ENCODE peak calls at places on chromosomes 11 and 22, in seven cellular contexts. N is endothelial cell of umbilical vein, F is heart left ventricle, A is A549, L is body of pancreas, J is prostate gland, G is HCT116. K is an unnamed sample.

GRCh38 chr22:41557401-41558240 is 3.2 kb upstream of the CSDC2 start:
- DNase-seq in A (no peak), J (no peak), G (no peak), F (peak), N (peak), L (peak), K (peak)

GRCh38 chr11:68798221-68798813 is 43.4 kb downstream of the CPT1A start:
- DNase-seq in G (no peak), A (no peak), F (no peak), N (peak), J (no peak), L (no peak), K (no peak)

GRCh38 chr11:96964661-96965060 is 574.8 kb downstream of the JRKL start:
- DNase-seq in J (no peak), N (no peak), G (no peak), L (no peak), F (no peak), A (peak), K (no peak)

GRCh38 chr22:17918840-17919239 is 105.5 kb downstream of the MICAL3 start:
- DNase-seq in G (no peak), N (no peak), J (no peak), F (no peak), A (no peak), L (no peak), K (no peak)

GRCh38 chr11:95829580-95830259 is 39.4 kb downstream of the CEP57 start:
- DNase-seq in A (no peak), F (no peak), G (no peak), L (no peak), N (no peak), J (no peak), K (no peak)

GRCh38 chr11:28743101-28743550 is 634.9 kb downstream of the METTL15 start:
- DNase-seq in L (no peak), G (no peak), F (no peak), J (no peak), N (peak), A (peak), K (no peak)

GRCh38 chr22:43554694-43555365 is 143.0 kb downstream of the MPPED1 start:
- DNase-seq in F (no peak), G (no peak), L (no peak), N (no peak), J (no peak), A (no peak), K (no peak)

GRCh38 chr11:76380161-76380976 is 563 bp downstream of the THAP12 start:
- DNase-seq in N (peak), A (peak), F (peak), J (peak), G (no peak), L (no peak), K (no peak)

GRCh38 chr11:68440254-68440653 is 20.3 kb upstream of the PPP6R3 start:
- DNase-seq in A (no peak), J (no peak), L (no peak), N (no peak), F (no peak), G (no peak), K (no peak)

GRCh38 chr11:100892886-100893285 is 205.8 kb downstream of the ARHGAP42 start:
- DNase-seq in L (no peak), F (no peak), J (no peak), A (no peak), G (no peak), N (no peak), K (no peak)

GRCh38 chr22:30884211-30885000 is 84.2 kb downstream of the MORC2 start:
- DNase-seq in N (no peak), L (no peak), F (no peak), G (no peak), A (no peak), J (no peak), K (no peak)

GRCh38 chr22:20176421-20177060 is 25.7 kb upstream of the CCDC188 start:
- DNase-seq in F (no peak), J (no peak), N (no peak), A (no peak), L (no peak), G (no peak), K (no peak)

GRCh38 chr11:20790622-20791021 is 121.2 kb downstream of the NELL1 start:
- DNase-seq in A (no peak), F (no peak), J (no peak), N (no peak), G (no peak), L (no peak), K (no peak)

GRCh38 chr22:20783844-20784723 is 10.2 kb downstream of the SERPIND1 start:
- DNase-seq in L (peak), N (peak), F (no peak), A (peak), J (peak), G (peak), K (no peak)

GRCh38 chr11:94729352-94729751 is 38.8 kb upstream of the AMOTL1 start:
- DNase-seq in G (no peak), L (no peak), A (no peak), J (no peak), N (no peak), F (no peak), K (no peak)
- H3K27ac ChIP-seq in G (no peak), L (no peak), A (no peak), J (no peak), N (no peak), F (no peak), K (no peak)

GRCh38 chr11:117458275-117459120 is 130.8 kb downstream of the CEP164 start:
- DNase-seq in G (no peak), N (no peak), J (no peak), L (no peak), A (no peak), F (no peak), K (no peak)
- TF ChIP-seq POLR2A in G (no peak), N (no peak), J (no peak), L (no peak), A (no peak), F (no peak), K (no peak)

GRCh38 chr22:27754247-27754887 is 47.2 kb downstream of the MN1 start:
- DNase-seq in J (peak), A (no peak), N (no peak), F (no peak), L (no peak), G (no peak), K (no peak)
- H3K27ac ChIP-seq in J (no peak), A (no peak), N (no peak), F (no peak), L (no peak), G (no peak), K (no peak)

DNA sequence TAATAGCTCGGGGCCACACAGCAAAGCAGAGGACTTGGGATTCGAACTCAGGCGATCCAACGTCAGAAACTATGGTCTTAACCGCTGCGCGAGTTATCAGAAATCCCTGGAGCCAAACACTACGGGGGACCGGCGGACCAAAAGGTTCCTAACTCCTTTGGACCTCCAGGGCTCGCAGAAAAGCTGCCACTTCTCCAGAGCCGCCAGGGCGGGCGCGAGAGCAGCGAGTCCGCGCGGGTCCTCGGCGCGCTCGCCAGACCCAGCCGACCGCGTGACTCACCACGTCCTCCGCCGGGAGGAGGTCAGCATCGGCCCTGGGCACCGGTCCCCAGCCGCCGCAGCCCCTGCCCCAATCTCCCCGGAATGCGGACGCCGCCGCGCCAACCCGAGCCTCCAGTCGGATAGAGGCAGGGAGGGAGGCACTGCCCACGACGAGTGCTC is 6.0 kb upstream of the ALX4 start:
- DNase-seq in G (no peak), A (peak), N (peak), J (no peak), F (no peak), L (no peak), K (no peak)
- TF ChIP-seq POLR2A in G (no peak), A (no peak), N (no peak), J (no peak), F (no peak), L (no peak), K (no peak)